ENCODE peak calls at places on chromosome 9, in ten cellular contexts. O is ovary; C is CD8-positive, alpha-beta T cell; X is astrocyte; T is cardiac fibroblast; S is astrocyte of the spinal cord; J is endothelial cell; A is breast epithelium; D is RWPE1; B is coronary artery. V is an unnamed sample.

GRCh38 chr9:15299374-15299939 is 7.6 kb downstream of the TTC39B start:
- DNase-seq in O (no peak), C (no peak), X (no peak), T (no peak), S (no peak), J (no peak), A (no peak), D (no peak), B (no peak), V (no peak)

GRCh38 chr9:8600914-8601680 is 801.5 kb upstream of the DMAC1 start:
- DNase-seq in O (no peak), C (no peak), X (no peak), T (peak; percentile 9), S (no peak), J (no peak), A (no peak), D (no peak), B (no peak), V (no peak)

GRCh38 chr9:16171851-16172250 is 619.0 kb downstream of the CCDC171 start:
- DNase-seq in O (no peak), C (no peak), X (no peak), T (no peak), S (no peak), J (no peak), A (no peak), D (no peak), B (no peak), V (no peak)

GRCh38 chr9:25396828-25397227 is 281.4 kb downstream of the TUSC1 start:
- DNase-seq in O (no peak), C (no peak), X (no peak), T (no peak), S (no peak), J (no peak), A (no peak), D (no peak), B (no peak), V (no peak)

GRCh38 chr9:12426198-12426864 is 266.9 kb upstream of the TYRP1 start:
- DNase-seq in O (no peak), C (no peak), X (no peak), T (peak; percentile 3), S (peak; percentile 2), J (no peak), A (no peak), D (peak; percentile 13), B (no peak), V (no peak)

GRCh38 chr9:128722380-128723351 is 1.3 kb downstream of the ZDHHC12 start:
- DNase-seq in O (no peak), C (no peak), X (no peak), T (no peak), S (no peak), J (no peak), A (no peak), D (no peak), B (no peak), V (no peak)

GRCh38 chr9:134724912-134725604 is 83.5 kb downstream of the COL5A1 start:
- DNase-seq in O (no peak), C (no peak), X (no peak), T (no peak), S (no peak), J (no peak), A (no peak), D (no peak), B (no peak), V (no peak)

GRCh38 chr9:127749090-127749787 is 14.1 kb upstream of the TOR2A start:
- DNase-seq in O (no peak), C (no peak), X (no peak), T (no peak), S (no peak), J (no peak), A (no peak), D (no peak), B (no peak), V (no peak)

GRCh38 chr9:5920860-5921328 is 30.2 kb downstream of the MLANA start:
- DNase-seq in O (no peak), C (no peak), X (peak; percentile 13), T (no peak), S (peak; percentile 23), J (no peak), A (no peak), D (no peak), B (no peak), V (peak; percentile 39)

GRCh38 chr9:93671030-93671358 is 94.6 kb downstream of the PHF2 start:
- DNase-seq in O (no peak), C (no peak), X (no peak), T (no peak), S (no peak), J (no peak), A (peak; percentile 7), D (no peak), B (peak; percentile 53), V (no peak)

GRCh38 chr9:36980148-36980974 is 53.7 kb downstream of the PAX5 start:
- DNase-seq in O (no peak), C (no peak), X (no peak), T (no peak), S (no peak), J (no peak), A (no peak), D (peak; percentile 73), B (no peak), V (no peak)

GRCh38 chr9:78325343-78325742 is 28.4 kb downstream of the PSAT1 start:
- DNase-seq in O (peak; percentile 22), C (no peak), X (peak; percentile 41), T (peak; percentile 48), S (peak; percentile 73), J (no peak), A (no peak), D (no peak), B (no peak), V (no peak)

GRCh38 chr9:133403766-133404439 is 13.9 kb downstream of the REXO4 start:
- DNase-seq in O (no peak), C (peak; percentile 43), X (no peak), T (peak; percentile 19), S (no peak), J (peak; percentile 25), A (peak; percentile 34), D (peak; percentile 75), B (no peak), V (no peak)

GRCh38 chr9:127634698-127635097 is 22.6 kb downstream of the STXBP1 start:
- DNase-seq in O (no peak), C (no peak), X (no peak), T (no peak), S (no peak), J (no peak), A (no peak), D (no peak), B (no peak), V (no peak)

GRCh38 chr9:22136446-22137140 is 127.5 kb upstream of the CDKN2B start:
- DNase-seq in O (no peak), C (no peak), X (peak; percentile 99), T (peak; percentile 80), S (peak; percentile 90), J (no peak), A (no peak), D (peak; percentile 44), B (no peak), V (peak; percentile 88)

GRCh38 chr9:117720987-117721386 is 16.8 kb downstream of the TLR4 start:
- DNase-seq in O (no peak), C (no peak), X (no peak), T (no peak), S (no peak), J (no peak), A (no peak), D (no peak), B (no peak), V (no peak)

GRCh38 chr9:16337322-16338029 is 533.0 kb downstream of the BNC2 start:
- DNase-seq in O (no peak), C (no peak), X (peak; percentile 96), T (peak; percentile 99), S (peak; percentile 96), J (no peak), A (no peak), D (peak; percentile 84), B (no peak), V (peak; percentile 89)

GRCh38 chr9:37180138-37180537 is 59.8 kb downstream of the ZCCHC7 start:
- DNase-seq in O (no peak), C (no peak), X (no peak), T (no peak), S (no peak), J (no peak), A (no peak), D (no peak), B (no peak), V (no peak)

GRCh38 chr9:99001892-99002291 is 58.2 kb downstream of the COL15A1 start:
- DNase-seq in O (no peak), C (no peak), X (no peak), T (no peak), S (no peak), J (no peak), A (no peak), D (no peak), B (no peak), V (no peak)

DNA sequence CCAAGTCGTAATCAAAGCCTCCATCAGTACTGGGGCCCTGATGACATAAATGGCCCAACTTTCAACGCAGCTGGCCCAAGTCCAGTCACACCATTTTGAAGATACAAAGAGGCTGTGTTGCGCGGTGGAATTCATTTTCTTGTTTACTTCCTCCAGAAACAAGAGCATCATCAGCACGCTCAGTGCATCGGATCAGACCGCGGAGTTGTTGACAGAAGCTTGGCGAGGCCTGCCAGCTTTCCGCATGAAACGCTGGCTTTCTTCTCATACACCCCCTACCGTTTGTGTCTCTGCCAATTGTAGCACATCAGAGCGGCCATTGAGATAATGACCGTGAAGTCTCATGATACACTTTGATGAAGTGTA is 101.7 kb upstream of the SPATA31D4 start:
- DNase-seq in O (no peak), C (no peak), X (peak; percentile 65), T (peak; percentile 44), S (no peak), J (no peak), A (no peak), D (no peak), B (no peak), V (no peak)
- TF ChIP-seq CTCF in O (no peak), C (no peak), X (no peak), T (no peak), S (peak; percentile 12), J (no peak), A (no peak), D (no peak), B (no peak), V (no peak)

GRCh38 chr9:114155967-114156294 is 594 bp downstream of the COL27A1 start:
- DNase-seq in O (peak; percentile 46), C (no peak), X (no peak), T (no peak), S (no peak), J (peak; percentile 30), A (no peak), D (peak; percentile 39), B (no peak), V (no peak)
- TF ChIP-seq CTCF in O (no peak), C (no peak), X (no peak), T (no peak), S (no peak), J (no peak), A (no peak), D (no peak), B (no peak), V (no peak)

GRCh38 chr9:89603629-89604462 is 966 bp upstream of the GADD45G start:
- DNase-seq in O (peak; percentile 77), C (no peak), X (peak; percentile 27), T (peak; percentile 27), S (peak; percentile 45), J (peak; percentile 86), A (peak; percentile 24), D (peak; percentile 25), B (peak; percentile 80), V (no peak)
- TF ChIP-seq CTCF in O (peak; percentile 68), C (peak; percentile 17), X (peak; percentile 22), T (no peak), S (peak; percentile 48), J (peak; percentile 58), A (peak; percentile 42), D (no peak), B (no peak), V (peak; percentile 38)

GRCh38 chr9:131181091-131181681 is 55.8 kb downstream of the NUP214 start:
- DNase-seq in O (no peak), C (no peak), X (no peak), T (no peak), S (no peak), J (no peak), A (no peak), D (no peak), B (no peak), V (no peak)
- TF ChIP-seq CTCF in O (no peak), C (peak; percentile 39), X (peak; percentile 5), T (no peak), S (peak; percentile 15), J (peak; percentile 70), A (no peak), D (peak; percentile 16), B (no peak), V (peak; percentile 68)

V was measured in HFFc6.